ENCODE peak calls at places on chromosomes 7 and 10, in six cellular contexts. One of them, this sample, is unnamed. For H3F3A, the result is how much of the 10 kb centered on the place peaks cover.

GRCh38 chr7:23700058-23700457 is 10.0 kb upstream of the STK31 start:
- DNase-seq in PC-3: no peak
- DNase-seq in GM23248: no peak
- DNase-seq in GM23338: no peak
- DNase-seq in MM.1S: no peak
- DNase-seq in neural progenitor cell: no peak
- DNase-seq in this sample: no peak

GRCh38 chr7:84188811-84189405 is 5.7 kb downstream of the SEMA3A start:
- DNase-seq in GM23248: peak
- DNase-seq in GM23338: no peak
- DNase-seq in neural progenitor cell: no peak
- DNase-seq in MM.1S: peak
- DNase-seq in PC-3: peak
- DNase-seq in this sample: no peak

GRCh38 chr7:54788664-54789063 is 29.7 kb upstream of the SEC61G start:
- DNase-seq in GM23248: peak
- DNase-seq in PC-3: peak
- DNase-seq in neural progenitor cell: peak
- DNase-seq in GM23338: peak
- DNase-seq in MM.1S: no peak
- DNase-seq in this sample: peak

GRCh38 chr7:69598081-69598486 is at the start of gene AUTS2:
- DNase-seq in MM.1S: peak
- DNase-seq in PC-3: peak
- DNase-seq in GM23338: peak
- DNase-seq in neural progenitor cell: peak
- DNase-seq in GM23248: peak
- DNase-seq in this sample: no peak

GRCh38 chr10:49387029-49387428 is 8.9 kb downstream of the DRGX start:
- DNase-seq in GM23248: peak
- DNase-seq in neural progenitor cell: no peak
- DNase-seq in GM23338: no peak
- DNase-seq in MM.1S: no peak
- DNase-seq in PC-3: peak
- DNase-seq in this sample: peak

GRCh38 chr7:113199841-113200240 is 81.5 kb upstream of the SMIM30 start:
- DNase-seq in PC-3: peak
- DNase-seq in neural progenitor cell: no peak
- DNase-seq in GM23248: peak
- DNase-seq in MM.1S: no peak
- DNase-seq in GM23338: no peak
- DNase-seq in this sample: no peak

GRCh38 chr7:4722308-4722707 is 40.2 kb downstream of the FOXK1 start:
- DNase-seq in MM.1S: no peak
- DNase-seq in neural progenitor cell: no peak
- DNase-seq in GM23248: no peak
- DNase-seq in GM23338: no peak
- DNase-seq in PC-3: no peak
- DNase-seq in this sample: no peak

GRCh38 chr10:76274933-76275332 is 843.5 kb downstream of the LRMDA start:
- DNase-seq in GM23248: no peak
- DNase-seq in PC-3: no peak
- DNase-seq in MM.1S: no peak
- DNase-seq in GM23338: no peak
- DNase-seq in neural progenitor cell: no peak
- DNase-seq in this sample: no peak

GRCh38 chr10:58352956-58353610 is 18.3 kb downstream of the UBE2D1 start:
- DNase-seq in neural progenitor cell: no peak
- DNase-seq in GM23338: no peak
- DNase-seq in MM.1S: no peak
- DNase-seq in GM23248: no peak
- DNase-seq in PC-3: peak
- DNase-seq in this sample: no peak

GRCh38 chr10:121291828-121292227 is 306.4 kb downstream of the FGFR2 start:
- DNase-seq in GM23338: no peak
- DNase-seq in MM.1S: no peak
- DNase-seq in PC-3: no peak
- DNase-seq in GM23248: no peak
- DNase-seq in neural progenitor cell: no peak
- DNase-seq in this sample: no peak

GRCh38 chr7:101185258-101185839 is 5.3 kb upstream of the NAT16 start:
- DNase-seq in MM.1S: no peak
- DNase-seq in neural progenitor cell: no peak
- DNase-seq in PC-3: no peak
- DNase-seq in GM23338: no peak
- DNase-seq in GM23248: peak
- DNase-seq in this sample: no peak

GRCh38 chr10:124285587-124286527 is 132.9 kb downstream of the OAT start:
- DNase-seq in GM23248: peak
- DNase-seq in GM23338: no peak
- DNase-seq in PC-3: no peak
- DNase-seq in MM.1S: peak
- DNase-seq in neural progenitor cell: no peak
- DNase-seq in this sample: no peak

GRCh38 chr7:9557853-9558252 is 1124.4 kb downstream of the NXPH1 start:
- DNase-seq in GM23248: no peak
- DNase-seq in PC-3: no peak
- DNase-seq in neural progenitor cell: no peak
- DNase-seq in MM.1S: no peak
- DNase-seq in GM23338: no peak
- DNase-seq in this sample: no peak

GRCh38 chr10:19815478-19816419 is 483 bp upstream of the PLXDC2 start:
- DNase-seq in MM.1S: peak
- DNase-seq in neural progenitor cell: peak
- DNase-seq in GM23248: peak
- DNase-seq in PC-3: no peak
- DNase-seq in GM23338: peak
- DNase-seq in this sample: no peak

GRCh38 chr7:13036256-13036765 is 348.9 kb downstream of the ARL4A start:
- DNase-seq in GM23338: no peak
- DNase-seq in neural progenitor cell: no peak
- DNase-seq in MM.1S: no peak
- DNase-seq in PC-3: peak
- DNase-seq in GM23248: peak
- DNase-seq in this sample: no peak

GRCh38 chr10:68561804-68562649 is 1.9 kb downstream of the TET1 start:
- DNase-seq in MM.1S: no peak
- DNase-seq in neural progenitor cell: peak
- DNase-seq in GM23338: peak
- DNase-seq in GM23248: peak
- DNase-seq in PC-3: no peak
- DNase-seq in this sample: no peak

GRCh38 chr7:131723926-131724325 is 167.5 kb upstream of the PODXL start:
- DNase-seq in MM.1S: no peak
- DNase-seq in GM23248: peak
- DNase-seq in PC-3: no peak
- DNase-seq in GM23338: no peak
- DNase-seq in neural progenitor cell: no peak
- DNase-seq in this sample: peak

GRCh38 chr7:205117-206010 is 13.0 kb downstream of the FAM20C start:
- DNase-seq in GM23248: no peak
- DNase-seq in GM23338: no peak
- DNase-seq in neural progenitor cell: no peak
- DNase-seq in MM.1S: no peak
- DNase-seq in PC-3: no peak
- DNase-seq in this sample: no peak

GRCh38 chr7:46545790-46546189 is 624.7 kb upstream of the IGFBP3 start:
- DNase-seq in MM.1S: no peak
- DNase-seq in GM23248: peak
- DNase-seq in neural progenitor cell: no peak
- DNase-seq in GM23338: no peak
- DNase-seq in PC-3: peak
- DNase-seq in this sample: no peak

GRCh38 chr7:33351709-33352108 is 222.3 kb downstream of the BBS9 start:
- DNase-seq in neural progenitor cell: peak
- DNase-seq in GM23338: peak
- DNase-seq in GM23248: no peak
- DNase-seq in MM.1S: no peak
- DNase-seq in PC-3: no peak
- DNase-seq in this sample: no peak

GRCh38 chr7:33350577-33350976 is 221.2 kb downstream of the BBS9 start:
- DNase-seq in GM23248: no peak
- DNase-seq in neural progenitor cell: no peak
- DNase-seq in MM.1S: no peak
- DNase-seq in GM23338: no peak
- DNase-seq in PC-3: no peak
- DNase-seq in this sample: no peak

GRCh38 chr7:33346055-33346454 is 216.7 kb downstream of the BBS9 start:
- DNase-seq in neural progenitor cell: no peak
- DNase-seq in PC-3: no peak
- DNase-seq in GM23248: no peak
- DNase-seq in MM.1S: no peak
- DNase-seq in GM23338: no peak
- DNase-seq in this sample: no peak
- TF ChIP-seq EZH2 in neural progenitor cell: no peak
- TF ChIP-seq EZH2 in PC-3: no peak
- TF ChIP-seq EZH2 in GM23248: no peak
- TF ChIP-seq EZH2 in MM.1S: no peak
- TF ChIP-seq EZH2 in GM23338: no peak
- TF ChIP-seq EZH2 in this sample: no peak

GRCh38 chr7:50400114-50400513 is 50.0 kb downstream of the FIGNL1 start:
- DNase-seq in neural progenitor cell: no peak
- DNase-seq in GM23338: no peak
- DNase-seq in MM.1S: no peak
- DNase-seq in GM23248: no peak
- DNase-seq in PC-3: no peak
- DNase-seq in this sample: no peak

GRCh38 chr7:50399635-50400034 is 50.5 kb downstream of the FIGNL1 start:
- DNase-seq in GM23248: no peak
- DNase-seq in GM23338: no peak
- DNase-seq in neural progenitor cell: no peak
- DNase-seq in MM.1S: no peak
- DNase-seq in PC-3: no peak
- DNase-seq in this sample: no peak

GRCh38 chr7:50405246-50405645 is 44.9 kb downstream of the FIGNL1 start:
- DNase-seq in GM23338: no peak
- DNase-seq in GM23248: no peak
- DNase-seq in neural progenitor cell: no peak
- DNase-seq in MM.1S: no peak
- DNase-seq in PC-3: no peak
- DNase-seq in this sample: no peak

GRCh38 chr7:50406935-50407334 is 43.2 kb downstream of the FIGNL1 start:
- DNase-seq in GM23248: no peak
- DNase-seq in neural progenitor cell: no peak
- DNase-seq in GM23338: no peak
- DNase-seq in PC-3: no peak
- DNase-seq in MM.1S: no peak
- DNase-seq in this sample: no peak

GRCh38 chr7:50404392-50404791 is 45.8 kb downstream of the FIGNL1 start:
- DNase-seq in PC-3: no peak
- DNase-seq in neural progenitor cell: no peak
- DNase-seq in MM.1S: no peak
- DNase-seq in GM23338: peak
- DNase-seq in GM23248: no peak
- DNase-seq in this sample: no peak
- H3F3A ChIP-seq in PC-3: under half
- H3F3A ChIP-seq in neural progenitor cell: under half
- H3F3A ChIP-seq in MM.1S: under half
- H3F3A ChIP-seq in GM23338: under half
- H3F3A ChIP-seq in GM23248: under half
- H3F3A ChIP-seq in this sample: under half

GRCh38 chr10:96341219-96342182 is 17.3 kb downstream of the OPALIN start:
- DNase-seq in PC-3: no peak
- DNase-seq in GM23338: peak
- DNase-seq in MM.1S: peak
- DNase-seq in GM23248: no peak
- DNase-seq in neural progenitor cell: peak
- DNase-seq in this sample: no peak

GRCh38 chr10:96342402-96342801 is 16.4 kb downstream of the OPALIN start:
- DNase-seq in MM.1S: no peak
- DNase-seq in PC-3: no peak
- DNase-seq in GM23338: no peak
- DNase-seq in GM23248: no peak
- DNase-seq in neural progenitor cell: no peak
- DNase-seq in this sample: no peak

GRCh38 chr10:96339383-96339782 is 19.4 kb downstream of the OPALIN start:
- DNase-seq in GM23248: no peak
- DNase-seq in neural progenitor cell: no peak
- DNase-seq in PC-3: no peak
- DNase-seq in MM.1S: no peak
- DNase-seq in GM23338: no peak
- DNase-seq in this sample: no peak

GRCh38 chr10:96338279-96338925 is 20.4 kb downstream of the OPALIN start:
- DNase-seq in GM23338: no peak
- DNase-seq in neural progenitor cell: peak
- DNase-seq in GM23248: no peak
- DNase-seq in PC-3: no peak
- DNase-seq in MM.1S: no peak
- DNase-seq in this sample: no peak

GRCh38 chr10:96339956-96340904 is 18.6 kb downstream of the OPALIN start:
- DNase-seq in MM.1S: peak
- DNase-seq in GM23338: peak
- DNase-seq in neural progenitor cell: peak
- DNase-seq in PC-3: peak
- DNase-seq in GM23248: peak
- DNase-seq in this sample: peak
- H3K4me2 ChIP-seq in MM.1S: no peak
- H3K4me2 ChIP-seq in GM23338: no peak
- H3K4me2 ChIP-seq in neural progenitor cell: peak
- H3K4me2 ChIP-seq in PC-3: no peak
- H3K4me2 ChIP-seq in GM23248: no peak
- H3K4me2 ChIP-seq in this sample: no peak

DNA sequence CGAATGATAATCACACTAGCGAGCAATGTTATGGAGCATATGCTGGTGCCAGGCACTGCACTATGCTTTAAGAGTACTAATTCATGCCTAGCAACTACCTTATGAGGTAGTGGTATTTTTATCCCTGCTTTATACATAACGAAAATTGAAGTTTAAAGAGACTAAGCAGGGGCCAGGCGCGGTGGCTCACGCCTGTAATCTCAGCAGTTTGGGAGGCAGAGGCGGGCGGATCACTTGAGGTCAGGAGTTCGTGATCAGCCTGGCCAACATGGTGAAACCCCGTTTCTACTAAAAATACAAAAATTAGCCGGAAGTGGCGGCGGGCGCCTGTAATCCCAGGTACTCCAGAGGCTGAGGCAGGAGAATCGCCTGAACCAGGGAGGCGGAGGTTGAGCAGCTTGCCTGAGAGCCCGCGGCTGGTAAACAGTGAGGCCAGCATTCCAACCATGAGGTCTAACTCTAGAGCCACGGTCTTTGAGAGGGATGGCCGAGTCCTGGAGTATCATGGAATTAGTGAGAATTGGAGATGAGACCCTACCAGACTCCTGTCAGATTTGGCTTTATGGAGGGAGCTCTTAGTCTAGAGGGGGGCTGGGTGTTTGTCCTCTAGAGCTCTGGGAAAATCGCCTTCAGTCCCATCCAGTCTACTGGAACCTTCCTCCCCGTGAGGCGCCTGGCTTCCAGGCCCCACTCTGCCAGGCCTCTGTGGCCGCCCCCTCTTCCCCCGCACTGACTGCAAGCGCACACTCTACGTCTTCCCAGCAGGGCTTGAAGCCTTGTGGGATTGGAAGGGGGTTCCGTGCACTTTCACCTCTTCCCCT is 11.6 kb downstream of the TLX1 start:
- DNase-seq in MM.1S: no peak
- DNase-seq in GM23248: no peak
- DNase-seq in neural progenitor cell: no peak
- DNase-seq in PC-3: no peak
- DNase-seq in GM23338: no peak
- DNase-seq in this sample: no peak
- TF ChIP-seq EZH2 in MM.1S: no peak
- TF ChIP-seq EZH2 in GM23248: no peak
- TF ChIP-seq EZH2 in neural progenitor cell: peak
- TF ChIP-seq EZH2 in PC-3: no peak
- TF ChIP-seq EZH2 in GM23338: peak
- TF ChIP-seq EZH2 in this sample: no peak

GRCh38 chr7:90743626-90744025 is 147.5 kb downstream of the CDK14 start:
- DNase-seq in GM23338: no peak
- DNase-seq in neural progenitor cell: no peak
- DNase-seq in PC-3: no peak
- DNase-seq in GM23248: no peak
- DNase-seq in MM.1S: no peak
- DNase-seq in this sample: no peak
- H3F3A ChIP-seq in GM23338: under half
- H3F3A ChIP-seq in neural progenitor cell: under half
- H3F3A ChIP-seq in PC-3: under half
- H3F3A ChIP-seq in GM23248: under half
- H3F3A ChIP-seq in MM.1S: under half
- H3F3A ChIP-seq in this sample: under half

This sample was measured in PC-9.